ENCODE peak calls at places on chromosomes 6 and 20, in five cellular contexts. One of them, this sample, is unnamed.

GRCh38 chr20:57088436-57088835 is 178.0 kb downstream of the BMP7 start:
- DNase-seq in EL: no peak
- DNase-seq in mesothelial cell of epicardium: no peak
- DNase-seq in pancreas: no peak
- DNase-seq in glomerular endothelial cell: no peak
- DNase-seq in this sample: no peak

GRCh38 chr6:159772196-159772595 is 10.4 kb downstream of the ACAT2 start:
- DNase-seq in mesothelial cell of epicardium: no peak
- DNase-seq in pancreas: no peak
- DNase-seq in glomerular endothelial cell: no peak
- DNase-seq in EL: no peak
- DNase-seq in this sample: no peak

GRCh38 chr6:109024368-109024767 is 70.3 kb downstream of the SESN1 start:
- DNase-seq in mesothelial cell of epicardium: no peak
- DNase-seq in EL: peak
- DNase-seq in pancreas: no peak
- DNase-seq in glomerular endothelial cell: no peak
- DNase-seq in this sample: no peak

GRCh38 chr20:2135018-2135417 is 33.4 kb downstream of the STK35 start:
- DNase-seq in mesothelial cell of epicardium: no peak
- DNase-seq in pancreas: no peak
- DNase-seq in glomerular endothelial cell: no peak
- DNase-seq in EL: no peak
- DNase-seq in this sample: no peak

GRCh38 chr6:11918021-11918738 is 93.9 kb upstream of the HIVEP1 start:
- DNase-seq in glomerular endothelial cell: no peak
- DNase-seq in EL: peak
- DNase-seq in pancreas: no peak
- DNase-seq in mesothelial cell of epicardium: peak
- DNase-seq in this sample: no peak

GRCh38 chr20:56690531-56691175 is 61.5 kb downstream of the TFAP2C start:
- DNase-seq in glomerular endothelial cell: no peak
- DNase-seq in pancreas: no peak
- DNase-seq in EL: no peak
- DNase-seq in mesothelial cell of epicardium: no peak
- DNase-seq in this sample: no peak

GRCh38 chr20:32485770-32486248 is 99.3 kb downstream of the NOL4L start:
- DNase-seq in glomerular endothelial cell: no peak
- DNase-seq in pancreas: no peak
- DNase-seq in mesothelial cell of epicardium: no peak
- DNase-seq in EL: no peak
- DNase-seq in this sample: peak

GRCh38 chr6:71197770-71198169 is 90.8 kb upstream of the OGFRL1 start:
- DNase-seq in mesothelial cell of epicardium: no peak
- DNase-seq in EL: peak
- DNase-seq in pancreas: no peak
- DNase-seq in glomerular endothelial cell: no peak
- DNase-seq in this sample: no peak

GRCh38 chr6:158047563-158048323 is 66.1 kb downstream of the SYNJ2 start:
- DNase-seq in glomerular endothelial cell: no peak
- DNase-seq in pancreas: no peak
- DNase-seq in mesothelial cell of epicardium: no peak
- DNase-seq in EL: no peak
- DNase-seq in this sample: no peak

GRCh38 chr6:170225852-170226417 is 64.9 kb downstream of the DLL1 start:
- DNase-seq in EL: no peak
- DNase-seq in pancreas: peak
- DNase-seq in mesothelial cell of epicardium: peak
- DNase-seq in glomerular endothelial cell: no peak
- DNase-seq in this sample: peak

GRCh38 chr6:148218542-148219258 is 123.9 kb upstream of the SASH1 start:
- DNase-seq in glomerular endothelial cell: no peak
- DNase-seq in EL: no peak
- DNase-seq in pancreas: no peak
- DNase-seq in mesothelial cell of epicardium: no peak
- DNase-seq in this sample: no peak

GRCh38 chr6:146785001-146785585 is 186.3 kb downstream of the ADGB start:
- DNase-seq in glomerular endothelial cell: peak
- DNase-seq in pancreas: no peak
- DNase-seq in EL: peak
- DNase-seq in mesothelial cell of epicardium: no peak
- DNase-seq in this sample: no peak

GRCh38 chr20:48733296-48733790 is 94.5 kb downstream of the PREX1 start:
- DNase-seq in EL: peak
- DNase-seq in glomerular endothelial cell: no peak
- DNase-seq in mesothelial cell of epicardium: no peak
- DNase-seq in pancreas: no peak
- DNase-seq in this sample: no peak

GRCh38 chr20:17320456-17320855 is 93.6 kb downstream of the PCSK2 start:
- DNase-seq in mesothelial cell of epicardium: no peak
- DNase-seq in glomerular endothelial cell: no peak
- DNase-seq in pancreas: no peak
- DNase-seq in EL: no peak
- DNase-seq in this sample: no peak

GRCh38 chr6:109762769-109763450 is 71.8 kb downstream of the FIG4 start:
- DNase-seq in glomerular endothelial cell: no peak
- DNase-seq in EL: no peak
- DNase-seq in pancreas: no peak
- DNase-seq in mesothelial cell of epicardium: no peak
- DNase-seq in this sample: no peak

GRCh38 chr6:107458687-107459282 is 579 bp downstream of the PDSS2 start:
- DNase-seq in mesothelial cell of epicardium: peak
- DNase-seq in pancreas: peak
- DNase-seq in glomerular endothelial cell: no peak
- DNase-seq in EL: peak
- DNase-seq in this sample: peak

GRCh38 chr20:43068482-43068881 is 121.2 kb downstream of the PTPRT start:
- DNase-seq in pancreas: no peak
- DNase-seq in EL: no peak
- DNase-seq in mesothelial cell of epicardium: no peak
- DNase-seq in glomerular endothelial cell: no peak
- DNase-seq in this sample: no peak

GRCh38 chr6:81130071-81130470 is 622.4 kb downstream of the TENT5A start:
- DNase-seq in EL: no peak
- DNase-seq in mesothelial cell of epicardium: no peak
- DNase-seq in glomerular endothelial cell: no peak
- DNase-seq in pancreas: no peak
- DNase-seq in this sample: no peak

GRCh38 chr6:90079555-90080490 is 185.6 kb downstream of the GJA10 start:
- DNase-seq in pancreas: no peak
- DNase-seq in mesothelial cell of epicardium: no peak
- DNase-seq in EL: no peak
- DNase-seq in glomerular endothelial cell: no peak
- DNase-seq in this sample: no peak

GRCh38 chr6:105869835-105870506 is 216.2 kb upstream of the PRDM1 start:
- DNase-seq in glomerular endothelial cell: no peak
- DNase-seq in mesothelial cell of epicardium: no peak
- DNase-seq in EL: no peak
- DNase-seq in pancreas: no peak
- DNase-seq in this sample: no peak

GRCh38 chr20:46056970-46057855 is 28.2 kb downstream of the SLC12A5 start:
- DNase-seq in EL: peak
- DNase-seq in mesothelial cell of epicardium: peak
- DNase-seq in glomerular endothelial cell: no peak
- DNase-seq in pancreas: no peak
- DNase-seq in this sample: no peak

GRCh38 chr6:7087491-7087979 is 20.2 kb upstream of the RREB1 start:
- DNase-seq in mesothelial cell of epicardium: no peak
- DNase-seq in glomerular endothelial cell: no peak
- DNase-seq in pancreas: no peak
- DNase-seq in EL: no peak
- DNase-seq in this sample: no peak

GRCh38 chr20:61205769-61206168 is 46.3 kb upstream of the CDH4 start:
- DNase-seq in pancreas: no peak
- DNase-seq in EL: no peak
- DNase-seq in mesothelial cell of epicardium: no peak
- DNase-seq in glomerular endothelial cell: no peak
- DNase-seq in this sample: no peak

GRCh38 chr6:46949662-46950280 is 28.0 kb upstream of the ADGRF5 start:
- DNase-seq in mesothelial cell of epicardium: no peak
- DNase-seq in EL: no peak
- DNase-seq in glomerular endothelial cell: no peak
- DNase-seq in pancreas: no peak
- DNase-seq in this sample: no peak